ENCODE peak calls at places on chromosomes 13 and 19, in four cellular contexts. W is body of pancreas, S is tibial artery, E is PC-3. H is an unnamed sample.

GRCh38 chr13:49859568-49859967 is 67.1 kb upstream of the KPNA3 start:
- DNase-seq in W (peak; percentile 31), S (no peak), E (peak; percentile 78), H (no peak)

GRCh38 chr13:47372742-47373141 is 475.9 kb upstream of the HTR2A start:
- DNase-seq in W (no peak), S (no peak), E (no peak), H (no peak)

GRCh38 chr19:35521124-35521743 is 6.9 kb downstream of the SBSN start:
- DNase-seq in W (no peak), S (no peak), E (no peak), H (no peak)

GRCh38 chr13:39913928-39914327 is 258.5 kb downstream of the COG6 start:
- DNase-seq in W (no peak), S (peak; percentile 61), E (no peak), H (peak; percentile 73)

GRCh38 chr13:20131057-20131832 is 29.6 kb downstream of the GJA3 start:
- DNase-seq in W (no peak), S (no peak), E (no peak), H (peak; percentile 46)

GRCh38 chr13:28585557-28585956 is 73.4 kb upstream of the POMP start:
- DNase-seq in W (no peak), S (no peak), E (no peak), H (no peak)

GRCh38 chr13:100773923-100774641 is 99.5 kb upstream of the TMTC4 start:
- DNase-seq in W (no peak), S (no peak), E (no peak), H (no peak)

GRCh38 chr19:39352549-39353285 is 10.5 kb downstream of the SAMD4B start:
- DNase-seq in W (no peak), S (no peak), E (no peak), H (no peak)

GRCh38 chr13:44921931-44922758 is 67.1 kb downstream of the NUFIP1 start:
- DNase-seq in W (peak; percentile 80), S (peak; percentile 91), E (peak; percentile 91), H (peak; percentile 79)

GRCh38 chr19:6105444-6105843 is 4.9 kb downstream of the RFX2 start:
- DNase-seq in W (no peak), S (no peak), E (no peak), H (no peak)

GRCh38 chr19:5436101-5436947 is 18.9 kb upstream of the ZNRF4 start:
- DNase-seq in W (no peak), S (no peak), E (peak; percentile 32), H (no peak)

GRCh38 chr13:111853146-111853545 is 213.8 kb upstream of the SOX1 start:
- DNase-seq in W (no peak), S (peak; percentile 48), E (no peak), H (no peak)

GRCh38 chr13:110548891-110549794 is 12.4 kb downstream of the RAB20 start:
- DNase-seq in W (no peak), S (no peak), E (no peak), H (no peak)

GRCh38 chr19:28509079-28509895 is 703.7 kb downstream of the UQCRFS1 start:
- DNase-seq in W (no peak), S (no peak), E (no peak), H (peak; percentile 27)

GRCh38 chr19:16470911-16471811 is 609 bp downstream of the EPS15L1 start:
- DNase-seq in W (peak; percentile 43), S (no peak), E (peak; percentile 42), H (no peak)

GRCh38 chr19:47430041-47430802 is 10.9 kb upstream of the MEIS3 start:
- DNase-seq in W (peak; percentile 54), S (no peak), E (no peak), H (no peak)

GRCh38 chr13:29976535-29976934 is 126.1 kb upstream of the UBL3 start:
- DNase-seq in W (no peak), S (no peak), E (no peak), H (no peak)

GRCh38 chr13:111280666-111281577 is 39.5 kb upstream of the TEX29 start:
- DNase-seq in W (no peak), S (no peak), E (no peak), H (no peak)

GRCh38 chr19:5054551-5055456 is 85.9 kb downstream of the KDM4B start:
- DNase-seq in W (no peak), S (no peak), E (no peak), H (no peak)

GRCh38 chr13:49370390-49370789 is 73.5 kb downstream of the CAB39L start:
- DNase-seq in W (no peak), S (no peak), E (no peak), H (no peak)

GRCh38 chr19:16626796-16627193 is 1.2 kb downstream of the MED26 start:
- DNase-seq in W (no peak), S (no peak), E (no peak), H (no peak)

GRCh38 chr19:43779147-43779819 is 1.5 kb downstream of the KCNN4 start:
- DNase-seq in W (no peak), S (peak; percentile 72), E (no peak), H (no peak)

GRCh38 chr13:46516624-46517318 is 36.2 kb upstream of the LRCH1 start:
- DNase-seq in W (no peak), S (no peak), E (no peak), H (no peak)

GRCh38 chr13:43391021-43391420 is 367.6 kb downstream of the DNAJC15 start:
- DNase-seq in W (no peak), S (no peak), E (no peak), H (no peak)

GRCh38 chr19:8481191-8481590 is 21.2 kb downstream of the PRAM1 start:
- DNase-seq in W (no peak), S (peak; percentile 60), E (no peak), H (no peak)

DNA sequence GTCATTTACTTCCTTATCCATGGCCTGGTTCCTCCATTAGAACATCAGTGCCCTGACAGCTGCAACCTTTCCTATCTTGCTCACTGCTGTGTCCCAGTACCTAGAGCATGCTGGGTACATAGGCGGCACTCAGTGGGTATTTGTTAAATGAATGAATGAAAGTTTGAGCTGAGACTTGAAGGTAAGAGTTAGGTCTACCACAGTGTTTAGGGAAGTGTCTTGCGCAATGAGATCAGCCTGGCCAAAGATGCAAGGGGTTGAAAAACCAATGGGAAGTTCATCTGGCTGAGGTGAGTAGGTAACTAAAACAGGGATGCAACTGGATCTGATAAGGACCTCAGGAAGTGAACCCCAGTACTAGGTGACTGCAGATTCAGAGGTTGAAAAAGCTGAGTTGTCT is 24.7 kb downstream of the ZNF175 start:
- DNase-seq in W (no peak), S (no peak), E (no peak), H (no peak)
- H3K4me3 ChIP-seq in W (no peak overlapping the region), S (no peak overlapping the region), E (no peak overlapping the region), H (no peak overlapping the region)

GRCh38 chr19:45976180-45976579 is 2.5 kb upstream of the NOVA2 start:
- DNase-seq in W (no peak), S (no peak), E (no peak), H (no peak)
- H3K27ac ChIP-seq in W (no peak overlapping the region), S (no peak overlapping the region), E (no peak overlapping the region), H (no peak overlapping the region)

DNA sequence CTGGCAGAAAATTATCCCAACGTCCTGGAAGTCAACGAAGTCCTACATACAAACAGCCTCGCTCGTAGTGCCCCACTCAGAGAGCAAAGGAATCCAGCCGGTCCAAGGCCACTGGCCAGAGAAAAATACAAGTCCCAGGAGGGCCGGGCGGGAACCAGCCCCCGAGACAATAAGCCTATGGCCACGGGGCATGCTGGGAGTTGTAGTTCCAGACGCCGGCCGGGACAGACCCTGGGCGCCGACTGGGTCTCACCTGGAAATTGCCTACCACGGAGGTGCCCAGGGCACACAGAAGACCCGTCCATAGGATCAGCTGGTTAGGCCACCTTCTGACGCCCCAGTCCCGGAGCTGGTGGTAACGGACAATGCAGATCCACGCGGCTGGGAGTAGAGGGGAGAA is 5.4 kb downstream of the TMEM150B start:
- DNase-seq in W (peak; percentile 29), S (no peak), E (no peak), H (no peak)
- H3K4me3 ChIP-seq in W (no peak overlapping the region), S (no peak overlapping the region), E (no peak overlapping the region), H (no peak overlapping the region)

GRCh38 chr13:52739468-52740071 is at the start of gene CNMD:
- DNase-seq in W (no peak), S (no peak), E (no peak), H (no peak)

GRCh38 chr13:52737900-52738299 is 1.7 kb downstream of the CNMD start:
- DNase-seq in W (no peak), S (no peak), E (no peak), H (no peak)

GRCh38 chr13:52737451-52737850 is 2.2 kb downstream of the CNMD start:
- DNase-seq in W (no peak), S (no peak), E (no peak), H (no peak)

GRCh38 chr13:52738719-52739467 is 727 bp downstream of the CNMD start:
- DNase-seq in W (peak; percentile 18), S (no peak), E (no peak), H (no peak)

DNA sequence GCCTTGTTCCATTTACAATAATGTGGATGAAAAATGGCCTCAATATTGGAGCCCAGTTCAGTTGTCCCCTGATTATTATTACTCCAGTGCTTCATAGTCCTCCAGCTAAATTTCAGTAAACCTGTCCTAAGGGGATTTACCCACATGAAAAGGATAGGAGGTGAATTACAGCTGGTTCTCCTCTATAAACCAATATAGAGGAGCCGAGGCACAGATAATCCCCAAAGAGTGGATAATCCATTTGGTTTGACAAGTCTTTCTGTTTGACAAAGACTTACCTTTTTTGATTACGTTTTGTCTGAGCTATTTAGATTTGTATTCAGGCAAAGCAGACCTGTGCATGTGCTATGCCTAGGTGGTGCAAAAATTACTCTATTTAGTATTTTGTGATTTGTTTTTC is 2.7 kb downstream of the CNMD start:
- DNase-seq in W (no peak), S (no peak), E (no peak), H (no peak)
- H3K27ac ChIP-seq in W (no peak overlapping the region), S (no peak overlapping the region), E (no peak overlapping the region), H (no peak overlapping the region)

GRCh38 chr19:48713864-48714755 is 5.4 kb downstream of the MAMSTR start:
- DNase-seq in W (peak; percentile 99), S (peak; percentile 100), E (peak; percentile 97), H (peak; percentile 100)

GRCh38 chr19:48717059-48717395 is 2.5 kb downstream of the MAMSTR start:
- DNase-seq in W (no peak), S (no peak), E (no peak), H (no peak)

GRCh38 chr19:48715681-48716171 is 3.8 kb downstream of the MAMSTR start:
- DNase-seq in W (no peak), S (no peak), E (no peak), H (peak; percentile 78)

GRCh38 chr19:48714759-48715261 is 4.7 kb downstream of the MAMSTR start:
- DNase-seq in W (no peak), S (no peak), E (no peak), H (no peak)

DNA sequence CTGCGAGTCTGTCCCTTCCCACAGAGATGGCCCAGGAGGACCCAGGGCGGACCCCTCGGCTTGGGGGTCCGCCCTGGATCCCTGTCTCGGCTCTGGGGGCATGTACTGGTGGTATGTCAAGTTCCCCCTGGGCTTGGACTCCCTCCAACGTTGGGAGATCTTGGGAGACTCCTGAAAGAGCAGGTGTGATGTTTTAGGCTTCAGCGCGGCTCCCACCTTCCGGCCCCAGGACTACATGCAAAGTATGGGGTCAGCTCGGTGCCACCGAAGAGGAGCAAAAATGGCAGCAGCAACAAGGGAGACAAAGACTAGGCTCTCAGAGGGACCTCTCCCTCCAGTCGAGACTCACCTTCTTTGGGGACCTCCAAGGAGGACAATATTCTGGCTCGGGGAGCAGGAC is 4.2 kb downstream of the MAMSTR start:
- DNase-seq in W (no peak), S (no peak), E (no peak), H (peak; percentile 79)
- H3K4me3 ChIP-seq in W (no peak overlapping the region), S (no peak overlapping the region), E (peak overlapping the region; percentile 70), H (no peak overlapping the region)

GRCh38 chr13:40992678-40993077 is 26.4 kb downstream of the ELF1 start:
- DNase-seq in W (no peak), S (no peak), E (peak; percentile 34), H (no peak)
- H3K27ac ChIP-seq in W (peak overlapping the region; percentile 90), S (no peak overlapping the region), E (peak overlapping the region; percentile 69), H (no peak overlapping the region)